ENCODE peak calls at places on chromosomes 5 and 9, in ten cellular contexts. N, F, O, E, H, R, I, W, Y and Z are unnamed samples.
A peak's percentile ranks its signal among the peaks of the same experiment; 100 is the strongest.

GRCh38 chr9:696332-697090 is 145.0 kb upstream of the DMRT1 start:
- DNase-seq in N (peak; percentile 45), F (no peak), O (no peak), E (peak; percentile 63), H (no peak), R (peak; percentile 49), I (no peak), W (peak; percentile 54), Y (no peak), Z (peak; percentile 70)

GRCh38 chr5:140240987-140241706 is 61.8 kb downstream of the PFDN1 start:
- DNase-seq in N (peak; percentile 92), F (no peak), O (peak; percentile 87), E (peak; percentile 88), H (no peak), R (peak; percentile 84), I (no peak), W (peak; percentile 95), Y (no peak), Z (peak; percentile 87)

GRCh38 chr5:133877351-133878235 is 90.8 kb downstream of the C5orf15 start:
- DNase-seq in N (no peak), F (no peak), O (no peak), E (no peak), H (no peak), R (no peak), I (no peak), W (no peak), Y (no peak), Z (no peak)

GRCh38 chr5:142777858-142778257 is 7.7 kb downstream of the ARHGAP26 start:
- DNase-seq in N (no peak), F (no peak), O (no peak), E (no peak), H (no peak), R (no peak), I (no peak), W (no peak), Y (no peak), Z (no peak)

GRCh38 chr5:135119497-135119896 is 85.5 kb upstream of the PITX1 start:
- DNase-seq in N (no peak), F (no peak), O (no peak), E (no peak), H (no peak), R (no peak), I (no peak), W (no peak), Y (no peak), Z (no peak)

GRCh38 chr5:169637856-169638190 is 748 bp downstream of the DOCK2 start:
- DNase-seq in N (peak; percentile 25), F (no peak), O (no peak), E (no peak), H (peak; percentile 59), R (no peak), I (no peak), W (no peak), Y (peak; percentile 56), Z (no peak)

GRCh38 chr9:77011973-77012817 is 7.3 kb upstream of the FOXB2 start:
- DNase-seq in N (peak; percentile 53), F (no peak), O (peak; percentile 53), E (peak; percentile 72), H (peak; percentile 59), R (no peak), I (peak; percentile 77), W (no peak), Y (peak; percentile 55), Z (no peak)

GRCh38 chr5:138448481-138449398 is 9.9 kb downstream of the REEP2 start:
- DNase-seq in N (no peak), F (no peak), O (no peak), E (peak; percentile 68), H (no peak), R (no peak), I (no peak), W (no peak), Y (no peak), Z (peak; percentile 44)

GRCh38 chr5:133132717-133133116 is 80.9 kb downstream of the HSPA4 start:
- DNase-seq in N (no peak), F (no peak), O (no peak), E (no peak), H (no peak), R (no peak), I (no peak), W (no peak), Y (no peak), Z (no peak)

GRCh38 chr5:170082701-170083100 is 23.0 kb upstream of the FOXI1 start:
- DNase-seq in N (no peak), F (no peak), O (no peak), E (no peak), H (no peak), R (no peak), I (no peak), W (no peak), Y (no peak), Z (no peak)

GRCh38 chr5:167512111-167512510 is 779.3 kb upstream of the WWC1 start:
- DNase-seq in N (no peak), F (no peak), O (no peak), E (no peak), H (no peak), R (no peak), I (no peak), W (no peak), Y (no peak), Z (no peak)